ENCODE peak calls at places on chromosomes 3 and 15, in eight cellular contexts. N, R, W, D, T, J, E and A are unnamed samples.

GRCh38 chr3:124565013-124565412 is 165.2 kb upstream of the UMPS start:
- DNase-seq in R (peak; percentile 82), W (peak; percentile 47), T (peak; percentile 66), J (peak; percentile 94), D (peak; percentile 45), E (no peak), N (peak; percentile 81), A (no peak)

GRCh38 chr3:108124337-108125150 is 33.7 kb upstream of the CD47 start:
- DNase-seq in N (no peak), D (no peak), J (no peak), E (peak; percentile 15), R (no peak), W (peak; percentile 72), T (peak; percentile 88), A (peak; percentile 71)

GRCh38 chr3:151268267-151269235 is 9.8 kb downstream of the P2RY14 start:
- DNase-seq in N (no peak), W (peak; percentile 35), T (peak; percentile 83), E (no peak), D (no peak), R (no peak), J (no peak), A (no peak)

GRCh38 chr3:175093738-175094137 is 234.6 kb downstream of the NAALADL2 start:
- DNase-seq in J (no peak), D (no peak), T (no peak), N (no peak), W (no peak), R (no peak), E (no peak), A (no peak)

GRCh38 chr15:57580866-57581265 is 10.8 kb upstream of the MYZAP start:
- DNase-seq in N (no peak), T (no peak), R (no peak), W (no peak), D (no peak), E (no peak), J (no peak), A (no peak)

GRCh38 chr15:51991141-51991540 is 19.6 kb upstream of the LEO1 start:
- DNase-seq in N (no peak), T (no peak), E (no peak), D (no peak), R (no peak), J (no peak), W (no peak), A (no peak)

GRCh38 chr15:71612066-71612715 is 198.2 kb upstream of the NR2E3 start:
- DNase-seq in J (no peak), N (no peak), D (no peak), R (peak; percentile 12), T (no peak), E (no peak), W (no peak), A (no peak)

GRCh38 chr3:149848238-149848637 is 35.2 kb downstream of the RNF13 start:
- DNase-seq in R (no peak), E (no peak), N (no peak), W (no peak), J (no peak), D (no peak), T (no peak), A (no peak)

GRCh38 chr15:69031013-69032001 is 16.8 kb downstream of the NOX5 start:
- DNase-seq in J (peak; percentile 50), E (no peak), T (peak; percentile 58), W (no peak), N (peak; percentile 81), D (no peak), R (no peak), A (peak; percentile 53)

GRCh38 chr3:78519281-78519680 is 1248.5 kb downstream of the ROBO1 start:
- DNase-seq in T (no peak), D (no peak), R (no peak), E (no peak), N (no peak), W (no peak), J (no peak), A (no peak)

GRCh38 chr15:33226559-33227181 is 32.2 kb upstream of the FMN1 start:
- DNase-seq in E (peak; percentile 33), T (peak; percentile 44), J (peak; percentile 81), R (no peak), D (no peak), W (no peak), N (peak; percentile 25), A (no peak)

GRCh38 chr3:12218161-12218560 is 59.4 kb upstream of the TIMP4 start:
- DNase-seq in N (no peak), J (no peak), R (peak; percentile 27), W (no peak), T (no peak), D (no peak), E (no peak), A (no peak)

GRCh38 chr3:103052236-103052830 is 617.5 kb downstream of the ZPLD1 start:
- DNase-seq in D (no peak), W (no peak), N (no peak), R (no peak), E (no peak), J (no peak), T (no peak), A (peak; percentile 47)

GRCh38 chr3:125109541-125109925 is 53.7 kb upstream of the HEG1 start:
- DNase-seq in N (no peak), J (no peak), W (no peak), T (no peak), R (no peak), E (no peak), D (no peak), A (no peak)

GRCh38 chr3:85304360-85304964 is 345.7 kb downstream of the CADM2 start:
- DNase-seq in J (peak; percentile 70), R (no peak), W (no peak), E (no peak), D (no peak), T (no peak), N (no peak), A (no peak)

GRCh38 chr3:4805662-4806061 is 173.6 kb upstream of the BHLHE40 start:
- DNase-seq in W (no peak), R (no peak), E (no peak), N (no peak), T (peak; percentile 69), J (no peak), D (no peak), A (no peak)

GRCh38 chr3:72630614-72631344 is 217.5 kb downstream of the SHQ1 start:
- DNase-seq in N (no peak), D (no peak), J (no peak), T (no peak), W (no peak), E (no peak), R (no peak), A (no peak)

GRCh38 chr3:72977060-72977459 is 19.6 kb upstream of the PPP4R2 start:
- DNase-seq in E (no peak), J (no peak), D (no peak), T (no peak), N (no peak), R (no peak), W (no peak), A (no peak)

DNA sequence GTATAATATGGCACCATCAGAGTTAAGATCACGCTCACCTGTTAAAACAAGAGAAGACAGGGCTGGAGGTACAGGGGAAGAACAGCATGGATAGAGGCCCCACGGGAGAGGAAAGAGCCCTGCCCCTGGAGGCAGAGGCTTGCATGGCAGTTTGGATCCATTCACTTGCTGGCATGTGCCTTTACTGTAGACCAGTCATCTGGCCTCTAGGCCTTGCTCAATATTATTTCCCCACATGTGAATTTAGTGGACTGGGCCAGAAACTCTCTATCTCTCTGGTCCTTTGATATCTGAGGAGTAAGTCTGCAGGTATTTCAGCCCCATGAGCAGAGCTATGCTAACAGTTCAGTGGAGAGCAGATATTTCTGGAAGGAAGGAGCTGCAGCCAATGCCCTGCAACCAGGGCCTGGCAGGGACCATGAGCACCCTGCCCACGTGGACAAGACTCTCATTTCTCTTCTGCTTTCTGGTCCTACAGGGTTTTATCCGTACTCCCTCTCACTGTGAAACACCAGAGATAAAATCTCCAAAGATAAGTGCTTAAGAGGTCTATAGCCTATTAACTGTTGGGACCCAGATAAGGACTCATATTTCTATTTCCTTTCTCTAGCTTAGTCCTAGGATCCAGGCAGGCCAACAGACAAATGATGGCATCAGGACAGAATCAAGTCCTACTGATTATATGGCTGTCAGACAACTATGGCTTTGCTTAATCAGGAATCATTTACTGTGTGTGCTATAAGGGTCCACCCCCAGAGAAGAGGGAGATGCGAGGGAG is 65.0 kb downstream of the CLDN11 start:
- DNase-seq in R (peak; percentile 54), T (no peak), J (no peak), W (no peak), D (no peak), E (no peak), N (peak; percentile 44), A (no peak)
- TF ChIP-seq CTCF in R (peak; percentile 37), T (no peak), J (peak; percentile 34), W (no peak), D (peak; percentile 23), E (no peak), N (peak; percentile 51), A (no peak)

GRCh38 chr3:75144396-75144795 is 519.7 kb upstream of the FRG2C start:
- DNase-seq in R (no peak), J (no peak), T (no peak), N (no peak), D (no peak), E (no peak), W (no peak), A (no peak)
- TF ChIP-seq CTCF in R (no peak), J (no peak), T (no peak), N (no peak), D (no peak), E (no peak), W (no peak), A (no peak)

DNA sequence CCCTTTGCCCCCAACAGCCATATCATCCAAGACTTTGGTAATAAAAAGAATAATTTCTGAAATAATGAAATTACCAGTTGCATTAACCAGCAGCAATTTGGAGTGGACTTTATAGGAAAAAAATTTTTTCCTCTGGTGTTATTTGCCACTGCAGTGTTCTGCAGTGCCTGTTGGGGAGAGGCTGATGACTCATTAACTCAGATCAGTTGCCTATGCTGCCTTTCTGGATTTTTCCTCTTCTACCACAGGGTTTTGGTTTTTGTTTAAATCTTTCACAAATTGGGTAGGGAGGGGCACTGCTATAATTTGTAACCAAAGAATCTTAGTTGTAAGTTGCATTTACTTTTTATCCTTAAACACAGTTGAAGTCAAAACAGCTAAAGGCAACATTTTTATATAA is 22.7 kb downstream of the ATP6V1A start:
- DNase-seq in N (no peak), T (no peak), R (peak; percentile 65), D (no peak), W (no peak), J (peak; percentile 51), E (no peak), A (no peak)
- TF ChIP-seq CTCF in N (no peak), T (no peak), R (peak; percentile 45), D (peak; percentile 13), W (no peak), J (no peak), E (no peak), A (no peak)

DNA sequence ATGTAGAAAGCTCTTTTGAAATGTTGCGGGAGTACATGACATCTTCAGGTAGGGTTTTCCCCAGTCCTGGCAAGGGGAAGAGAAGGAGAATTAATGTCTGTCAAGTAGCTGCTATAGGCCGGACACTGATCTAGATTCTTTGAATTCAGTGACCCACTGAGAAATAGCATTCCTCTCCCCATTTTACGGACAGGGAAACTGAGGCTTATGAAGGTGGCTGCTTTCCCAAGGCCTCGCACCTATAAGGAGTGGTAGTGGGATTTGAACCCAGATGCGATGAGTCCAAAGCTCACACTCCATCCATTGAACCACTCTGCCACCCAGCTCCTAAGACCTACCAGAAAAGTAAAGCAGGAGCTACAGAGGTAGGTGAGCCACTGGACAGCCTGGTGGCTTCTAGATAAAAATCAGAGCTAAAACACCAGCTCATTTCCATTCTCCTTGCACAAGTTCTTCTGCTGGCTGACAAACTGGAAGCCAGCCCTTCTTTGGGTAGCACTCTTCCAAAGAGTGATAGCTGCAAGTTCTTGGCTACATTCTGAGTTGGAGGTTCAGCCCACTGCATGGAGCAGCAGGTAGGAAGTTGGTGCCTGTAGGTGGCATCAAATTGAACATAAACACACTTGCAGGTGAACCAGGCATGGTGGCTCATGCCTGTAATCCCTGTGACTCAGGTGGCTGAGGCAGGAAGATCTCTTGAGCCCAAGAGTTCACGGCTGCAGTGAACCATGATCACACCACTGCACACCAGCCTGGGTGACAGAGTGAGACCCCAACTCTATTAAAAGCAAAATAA is 22.0 kb downstream of the ZNF710 start:
- DNase-seq in D (no peak), W (no peak), J (no peak), N (no peak), R (no peak), E (no peak), T (no peak), A (no peak)
- TF ChIP-seq CTCF in D (no peak), W (no peak), J (no peak), N (no peak), R (no peak), E (no peak), T (no peak), A (no peak)